ENCODE peak calls at places on chromosomes 3 and 15, in eight cellular contexts. B, L, R, G, W, F, S and T are unnamed samples.

GRCh38 chr15:82986442-82986780 is 401 bp downstream of the RAMAC start:
- DNase-seq in S (no peak), R (no peak), B (no peak), G (no peak), W (no peak), F (no peak), L (no peak), T (no peak)

GRCh38 chr3:189142527-189142926 is 29.2 kb upstream of the TPRG1 start:
- DNase-seq in G (no peak), F (no peak), W (no peak), L (no peak), S (no peak), R (no peak), B (peak; percentile 6), T (no peak)

GRCh38 chr15:31372635-31373091 is 46.0 kb downstream of the KLF13 start:
- DNase-seq in R (peak; percentile 34), L (peak; percentile 47), B (no peak), W (peak; percentile 91), G (peak; percentile 92), S (peak; percentile 44), F (peak; percentile 54), T (no peak)

GRCh38 chr3:55955891-55956477 is 468.9 kb upstream of the WNT5A start:
- DNase-seq in R (no peak), W (no peak), S (no peak), F (no peak), B (no peak), L (no peak), G (no peak), T (no peak)

GRCh38 chr3:102104093-102104492 is 254.8 kb downstream of the NFKBIZ start:
- DNase-seq in F (no peak), L (no peak), S (no peak), R (no peak), W (no peak), G (no peak), B (no peak), T (no peak)

GRCh38 chr3:172181936-172182708 is 142.7 kb downstream of the FNDC3B start:
- DNase-seq in G (no peak), L (no peak), S (no peak), F (no peak), R (no peak), W (no peak), B (no peak), T (no peak)

GRCh38 chr3:152388631-152389030 is 119.9 kb downstream of the MBNL1 start:
- DNase-seq in W (no peak), G (no peak), F (no peak), B (no peak), S (no peak), L (no peak), R (no peak), T (no peak)

GRCh38 chr3:50610181-50610971 is 1.2 kb downstream of the CISH start:
- DNase-seq in F (no peak), R (no peak), L (no peak), W (no peak), B (no peak), G (no peak), S (peak; percentile 69), T (peak; percentile 55)

GRCh38 chr15:92650256-92650655 is 5.3 kb downstream of the FAM174B start:
- DNase-seq in L (no peak), F (no peak), S (peak; percentile 55), B (no peak), R (no peak), G (no peak), W (no peak), T (peak; percentile 36)

GRCh38 chr3:27536451-27536850 is 52.3 kb upstream of the SLC4A7 start:
- DNase-seq in W (no peak), G (no peak), S (no peak), R (no peak), L (no peak), F (no peak), B (no peak), T (no peak)

GRCh38 chr3:27532426-27532825 is 48.2 kb upstream of the SLC4A7 start:
- DNase-seq in B (no peak), L (no peak), F (no peak), G (no peak), W (peak; percentile 31), S (no peak), R (no peak), T (no peak)

GRCh38 chr3:27532931-27533607 is 48.9 kb upstream of the SLC4A7 start:
- DNase-seq in G (peak; percentile 50), F (no peak), L (no peak), B (no peak), R (no peak), S (no peak), W (peak; percentile 46), T (no peak)

GRCh38 chr3:27535809-27536392 is 51.7 kb upstream of the SLC4A7 start:
- DNase-seq in L (no peak), B (no peak), W (no peak), S (no peak), F (no peak), G (no peak), R (no peak), T (no peak)

DNA sequence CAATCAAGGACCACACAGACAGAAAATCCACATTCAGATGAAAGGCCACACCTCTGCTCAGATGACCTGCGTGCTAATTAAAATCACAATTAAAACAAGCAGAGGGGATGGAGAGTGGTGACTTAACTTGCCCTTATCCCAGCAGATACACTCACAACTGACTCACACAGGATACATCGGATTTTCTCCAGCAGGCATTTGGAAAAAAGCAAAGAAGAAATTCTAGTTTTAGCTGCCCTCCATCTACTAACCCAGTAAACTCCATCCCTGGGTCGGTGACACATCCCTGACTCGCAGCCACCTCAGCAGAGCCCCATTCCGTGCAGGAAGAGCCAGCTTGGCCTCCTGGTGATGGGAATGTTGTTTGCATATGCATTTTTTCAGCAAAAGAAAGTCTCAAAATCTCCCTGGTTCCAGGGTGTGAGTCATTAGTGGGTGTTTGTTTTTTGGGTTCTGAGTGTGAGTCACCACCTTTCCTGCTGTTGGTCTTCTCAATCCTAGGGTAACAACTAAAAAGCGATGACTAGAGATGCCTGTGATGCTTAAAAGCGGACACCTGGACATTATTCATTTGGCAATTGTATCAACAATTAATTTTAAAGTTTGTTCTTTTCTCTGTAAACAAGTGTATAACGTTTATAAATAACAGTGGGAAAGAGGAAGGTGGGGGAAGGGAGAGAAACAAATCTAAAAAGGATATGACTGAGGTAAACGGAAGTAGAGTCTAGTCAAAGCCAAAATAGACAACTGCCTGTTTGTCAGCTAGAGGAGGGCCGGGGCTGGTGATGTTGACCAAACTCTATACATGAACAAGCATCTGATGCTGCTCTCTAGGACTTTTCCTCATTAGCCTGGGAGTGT is 49.8 kb upstream of the SLC4A7 start:
- DNase-seq in L (no peak), G (peak; percentile 95), B (peak; percentile 37), W (peak; percentile 96), R (peak; percentile 97), S (peak; percentile 20), F (peak; percentile 16), T (no peak)
- TF ChIP-seq CTCF in L (peak; percentile 29), G (peak; percentile 41), B (no peak), W (no peak), R (peak; percentile 78), S (no peak), F (no peak), T (no peak)

GRCh38 chr3:4996223-4996765 is 17.1 kb downstream of the BHLHE40 start:
- DNase-seq in R (no peak), G (no peak), F (no peak), L (no peak), S (no peak), B (no peak), W (no peak), T (no peak)

GRCh38 chr3:4995500-4996053 is 16.3 kb downstream of the BHLHE40 start:
- DNase-seq in F (no peak), R (no peak), B (no peak), W (no peak), S (no peak), L (no peak), G (no peak), T (no peak)

GRCh38 chr3:4994823-4995499 is 15.7 kb downstream of the BHLHE40 start:
- DNase-seq in W (no peak), G (no peak), L (no peak), R (no peak), S (no peak), F (peak; percentile 54), B (no peak), T (no peak)

GRCh38 chr3:4997946-4998345 is 18.7 kb downstream of the BHLHE40 start:
- DNase-seq in R (no peak), F (no peak), S (no peak), B (no peak), L (no peak), G (no peak), W (no peak), T (no peak)

DNA sequence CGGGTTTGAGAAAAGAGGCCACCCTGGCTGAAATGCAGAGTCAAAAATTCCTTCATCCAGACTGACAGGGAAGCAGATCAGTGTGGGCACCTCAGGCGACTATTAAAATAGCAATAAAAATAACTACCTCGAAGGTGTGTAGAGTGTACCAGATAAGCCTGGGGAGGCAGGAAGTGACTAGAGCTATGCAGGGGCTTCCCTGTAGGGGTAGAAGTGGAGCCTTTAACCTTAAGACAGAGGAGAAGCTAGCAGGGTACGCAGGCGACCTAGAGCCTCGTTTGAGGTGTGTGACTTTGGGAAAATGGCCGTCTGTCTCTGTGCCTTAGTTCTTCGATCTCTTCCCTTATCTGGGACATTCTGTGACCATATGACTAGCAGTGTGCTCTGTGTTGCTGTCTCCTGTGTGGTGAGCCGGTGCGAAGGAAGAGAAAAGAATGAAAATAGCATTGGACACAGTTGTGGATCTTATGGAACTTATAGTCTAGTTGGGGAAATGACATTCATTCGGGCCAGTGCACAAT is 17.6 kb downstream of the BHLHE40 start:
- DNase-seq in B (no peak), G (no peak), L (no peak), R (no peak), S (no peak), F (no peak), W (no peak), T (no peak)
- TF ChIP-seq CTCF in B (no peak), G (no peak), L (no peak), R (no peak), S (no peak), F (no peak), W (no peak), T (no peak)

GRCh38 chr3:72892081-72892763 is 4.4 kb downstream of the GXYLT2 start:
- DNase-seq in S (no peak), F (no peak), L (no peak), R (peak; percentile 77), B (no peak), W (no peak), G (no peak), T (no peak)

GRCh38 chr3:72889310-72890165 is 1.7 kb downstream of the GXYLT2 start:
- DNase-seq in F (no peak), S (peak; percentile 36), L (no peak), G (no peak), W (no peak), B (no peak), R (no peak), T (no peak)

GRCh38 chr3:72892870-72893269 is 5.0 kb downstream of the GXYLT2 start:
- DNase-seq in B (no peak), S (no peak), W (peak; percentile 90), R (no peak), G (peak; percentile 77), F (no peak), L (no peak), T (no peak)

GRCh38 chr3:72890166-72890925 is 2.5 kb downstream of the GXYLT2 start:
- DNase-seq in F (no peak), G (no peak), B (no peak), W (no peak), S (no peak), L (no peak), R (no peak), T (no peak)

GRCh38 chr3:72891053-72891855 is 3.4 kb downstream of the GXYLT2 start:
- DNase-seq in R (peak; percentile 100), G (no peak), S (peak; percentile 77), B (no peak), W (no peak), F (no peak), L (no peak), T (no peak)
- TF ChIP-seq CTCF in R (peak; percentile 36), G (no peak), S (peak; percentile 31), B (no peak), W (no peak), F (no peak), L (no peak), T (no peak)

GRCh38 chr15:28935316-28935715 is 49.5 kb downstream of the APBA2 start:
- DNase-seq in W (peak; percentile 85), G (peak; percentile 74), B (peak; percentile 49), L (peak; percentile 33), F (no peak), R (no peak), S (no peak), T (no peak)
- TF ChIP-seq CTCF in W (peak; percentile 65), G (peak; percentile 72), B (peak; percentile 58), L (peak; percentile 36), F (no peak), R (peak; percentile 44), S (no peak), T (no peak)